ENCODE peak calls at places on chromosomes 11 and 22, in five cellular contexts. V, S, U, L and P are unnamed samples.

GRCh38 chr11:10623797-10624761 is 55.6 kb upstream of the LYVE1 start:
- DNase-seq in V (peak; percentile 43), S (no peak), U (no peak), L (peak; percentile 58), P (no peak)

GRCh38 chr11:117786099-117786870 is 10.7 kb downstream of the DSCAML1 start:
- DNase-seq in V (no peak), S (no peak), U (no peak), L (no peak), P (no peak)

GRCh38 chr11:118895093-118896039 is 11.7 kb downstream of the CXCR5 start:
- DNase-seq in V (no peak), S (no peak), U (no peak), L (no peak), P (no peak)

GRCh38 chr11:79119491-79120284 is 321.1 kb downstream of the TENM4 start:
- DNase-seq in V (no peak), S (peak; percentile 86), U (no peak), L (no peak), P (peak; percentile 95)

GRCh38 chr11:63574856-63575602 is 11.8 kb upstream of the PLAAT2 start:
- DNase-seq in V (no peak), S (no peak), U (no peak), L (peak; percentile 50), P (no peak)

GRCh38 chr11:35324981-35325380 is 94.4 kb downstream of the SLC1A2 start:
- DNase-seq in V (no peak), S (no peak), U (no peak), L (no peak), P (no peak)

GRCh38 chr11:123707606-123708205 is 33.8 kb downstream of the ZNF202 start:
- DNase-seq in V (peak; percentile 57), S (peak; percentile 31), U (peak; percentile 73), L (peak; percentile 87), P (peak; percentile 27)

GRCh38 chr22:44685384-44686056 is 16.5 kb upstream of the PRR5 start:
- DNase-seq in V (peak; percentile 35), S (no peak), U (no peak), L (peak; percentile 72), P (peak; percentile 42)

GRCh38 chr11:32451808-32452207 is 16.5 kb upstream of the WT1 start:
- DNase-seq in V (no peak), S (no peak), U (no peak), L (no peak), P (no peak)

GRCh38 chr22:47716890-47717615 is 954.6 kb downstream of the TBC1D22A start:
- DNase-seq in V (no peak), S (no peak), U (no peak), L (no peak), P (no peak)

GRCh38 chr11:20658135-20658534 is 11.3 kb upstream of the NELL1 start:
- DNase-seq in V (no peak), S (no peak), U (no peak), L (no peak), P (no peak)

GRCh38 chr22:47190957-47191323 is 428.5 kb downstream of the TBC1D22A start:
- DNase-seq in V (peak; percentile 8), S (no peak), U (no peak), L (no peak), P (no peak)

GRCh38 chr11:1406571-1407485 is 17.1 kb downstream of the BRSK2 start:
- DNase-seq in V (no peak), S (no peak), U (no peak), L (no peak), P (no peak)

GRCh38 chr22:50581950-50582561 is 593 bp downstream of the CHKB start:
- DNase-seq in V (no peak), S (no peak), U (no peak), L (peak; percentile 15), P (peak; percentile 43)

GRCh38 chr11:118918686-118919280 is 6.9 kb downstream of the BCL9L start:
- DNase-seq in V (no peak), S (no peak), U (no peak), L (peak; percentile 89), P (no peak)

GRCh38 chr22:39146256-39147101 is 6.0 kb downstream of the CBX7 start:
- DNase-seq in V (no peak), S (no peak), U (no peak), L (no peak), P (no peak)

GRCh38 chr22:43151251-43152000 is at the start of gene TSPO:
- DNase-seq in V (no peak), S (no peak), U (peak; percentile 53), L (no peak), P (peak; percentile 60)

GRCh38 chr22:26762503-26763170 is 105.2 kb downstream of the MIAT start:
- DNase-seq in V (no peak), S (no peak), U (no peak), L (no peak), P (no peak)

GRCh38 chr11:93903989-93904388 is 53.6 kb upstream of the VSTM5 start:
- DNase-seq in V (no peak), S (no peak), U (no peak), L (no peak), P (no peak)

GRCh38 chr11:1825039-1825740 is 9.6 kb upstream of the SYT8 start:
- DNase-seq in V (no peak), S (no peak), U (peak; percentile 94), L (peak; percentile 21), P (no peak)

GRCh38 chr11:123702137-123702536 is 39.3 kb downstream of the ZNF202 start:
- DNase-seq in V (no peak), S (no peak), U (no peak), L (no peak), P (peak; percentile 20)

GRCh38 chr22:45261407-45262088 is 20.9 kb upstream of the KIAA0930 start:
- DNase-seq in V (no peak), S (no peak), U (no peak), L (no peak), P (no peak)

GRCh38 chr11:2847511-2847910 is 38.1 kb downstream of the CDKN1C start:
- DNase-seq in V (no peak), S (no peak), U (no peak), L (no peak), P (no peak)

GRCh38 chr22:39170825-39171622 is 18.5 kb upstream of the CBX7 start:
- DNase-seq in V (peak; percentile 50), S (peak; percentile 49), U (peak; percentile 95), L (peak; percentile 77), P (peak; percentile 56)

GRCh38 chr22:38943181-38943580 is 14.2 kb upstream of the APOBEC3A start:
- DNase-seq in V (no peak), S (no peak), U (no peak), L (no peak), P (no peak)

GRCh38 chr11:112516261-112516660 is 255.6 kb upstream of the PLET1 start:
- DNase-seq in V (no peak), S (no peak), U (no peak), L (no peak), P (no peak)

GRCh38 chr11:109885006-109885405 is 208.2 kb upstream of the ZC3H12C start:
- DNase-seq in V (no peak), S (no peak), U (no peak), L (no peak), P (no peak)